ENCODE peak calls at places on chromosomes 1 and 21, in six cellular contexts. I, Z, G, F, H and X are unnamed samples.

GRCh38 chr1:154157520-154158306 is 2.8 kb upstream of the NUP210L start:
- DNase-seq in I (peak), Z (no peak), G (no peak), F (no peak), H (no peak), X (peak)

GRCh38 chr1:71770121-71770520 is 512.2 kb downstream of the NEGR1 start:
- DNase-seq in I (no peak), Z (peak), G (peak), F (no peak), H (no peak), X (no peak)

GRCh38 chr1:35605882-35606182 is 32.7 kb downstream of the TFAP2E start:
- DNase-seq in I (no peak), Z (no peak), G (peak), F (no peak), H (no peak), X (no peak)

GRCh38 chr1:110118636-110119396 is 6.6 kb downstream of the UBL4B start:
- DNase-seq in I (no peak), Z (no peak), G (no peak), F (no peak), H (no peak), X (no peak)

GRCh38 chr1:201566529-201566823 is 27.5 kb downstream of the NAV1 start:
- DNase-seq in I (no peak), Z (no peak), G (no peak), F (no peak), H (no peak), X (no peak)

GRCh38 chr21:20570824-20571232 is 427.4 kb upstream of the NCAM2 start:
- DNase-seq in I (no peak), Z (no peak), G (no peak), F (no peak), H (peak), X (no peak)

GRCh38 chr1:16021681-16022080 is at the start of gene CLCNKA:
- DNase-seq in I (no peak), Z (no peak), G (no peak), F (no peak), H (no peak), X (no peak)

GRCh38 chr1:207579436-207579799 is 65.5 kb upstream of the CR1L start:
- DNase-seq in I (no peak), Z (peak), G (peak), F (peak), H (peak), X (peak)

GRCh38 chr1:41609166-41609883 is 124.8 kb upstream of the EDN2 start:
- DNase-seq in I (no peak), Z (no peak), G (no peak), F (no peak), H (no peak), X (no peak)

GRCh38 chr1:77349275-77349674 is 67.5 kb downstream of the AK5 start:
- DNase-seq in I (no peak), Z (no peak), G (no peak), F (no peak), H (no peak), X (no peak)

GRCh38 chr1:45299981-45300668 is 26.6 kb upstream of the HPDL start:
- DNase-seq in I (no peak), Z (peak), G (peak), F (peak), H (peak), X (peak)

GRCh38 chr1:221203224-221204054 is 324.2 kb downstream of the HLX start:
- DNase-seq in I (peak), Z (peak), G (peak), F (peak), H (peak), X (peak)

GRCh38 chr1:45009956-45010854 is 919 bp downstream of the HECTD3 start:
- DNase-seq in I (no peak), Z (no peak), G (peak), F (no peak), H (peak), X (no peak)